ENCODE peak calls at places on chromosomes 11 and 22, in five cellular contexts. V, R, P, T and I are unnamed samples.

GRCh38 chr11:110432713-110433392 is 3.1 kb downstream of the FDX1 start:
- DNase-seq in R (no peak), P (no peak), V (no peak), T (no peak), I (no peak)

GRCh38 chr11:119372260-119373058 is 9.0 kb downstream of the USP2 start:
- DNase-seq in V (no peak), R (no peak), P (no peak), T (no peak), I (no peak)

GRCh38 chr22:25148149-25148691 is 51.4 kb upstream of the CRYBB3 start:
- DNase-seq in V (peak; percentile 34), R (peak; percentile 80), T (no peak), P (peak; percentile 86), I (no peak)

GRCh38 chr22:41340357-41340756 is 39.0 kb downstream of the ZC3H7B start:
- DNase-seq in R (peak; percentile 54), V (no peak), P (no peak), T (no peak), I (no peak)

GRCh38 chr11:61574611-61575010 is 6.3 kb downstream of the SYT7 start:
- DNase-seq in T (no peak), R (no peak), V (no peak), P (no peak), I (no peak)

GRCh38 chr11:116931206-116931953 is 94.0 kb upstream of the APOA1 start:
- DNase-seq in P (no peak), T (peak; percentile 46), R (no peak), V (peak; percentile 39), I (peak; percentile 76)

GRCh38 chr11:7904910-7905309 is 26.2 kb downstream of the OR10A6 start:
- DNase-seq in V (peak; percentile 68), R (no peak), P (no peak), T (peak; percentile 75), I (no peak)

GRCh38 chr22:16658068-16658467 is 65.5 kb upstream of the CCT8L2 start:
- DNase-seq in P (no peak), V (no peak), T (no peak), R (no peak), I (no peak)

GRCh38 chr11:105937331-105937730 is 84.7 kb downstream of the MSANTD4 start:
- DNase-seq in T (peak; percentile 14), V (no peak), R (no peak), P (no peak), I (no peak)

GRCh38 chr11:111734383-111735261 is 31.6 kb downstream of the PPP2R1B start:
- DNase-seq in T (peak; percentile 55), P (no peak), R (no peak), V (no peak), I (no peak)

GRCh38 chr22:46586531-46587011 is 33.6 kb upstream of the GRAMD4 start:
- DNase-seq in R (no peak), P (peak; percentile 72), T (no peak), V (no peak), I (no peak)

GRCh38 chr11:1445741-1446445 is 40.7 kb downstream of the MOB2 start:
- DNase-seq in V (no peak), P (peak; percentile 32), R (no peak), T (peak; percentile 31), I (no peak)

GRCh38 chr11:73334244-73335203 is 26.4 kb downstream of the ARHGEF17 start:
- DNase-seq in P (peak; percentile 63), R (peak; percentile 97), V (no peak), T (peak; percentile 86), I (no peak)

GRCh38 chr11:111775024-111775710 is 9.0 kb upstream of the PPP2R1B start:
- DNase-seq in R (no peak), P (no peak), T (peak; percentile 21), V (no peak), I (no peak)

GRCh38 chr11:93623179-93623578 is 38.3 kb upstream of the CEP295 start:
- DNase-seq in V (peak; percentile 62), P (no peak), T (no peak), R (no peak), I (no peak)

GRCh38 chr11:31795706-31796522 is 15.2 kb downstream of the PAX6 start:
- DNase-seq in R (no peak), V (peak; percentile 55), P (no peak), T (no peak), I (no peak)

GRCh38 chr11:9717040-9717357 is 53.1 kb downstream of the SWAP70 start:
- DNase-seq in T (no peak), V (no peak), R (no peak), P (no peak), I (no peak)

GRCh38 chr22:44181912-44182590 is 1.3 kb downstream of the PARVG start:
- DNase-seq in V (no peak), T (no peak), P (no peak), R (no peak), I (no peak)

GRCh38 chr11:111700186-111700585 is 66.0 kb downstream of the PPP2R1B start:
- DNase-seq in T (no peak), V (no peak), P (no peak), R (no peak), I (no peak)

GRCh38 chr11:59158206-59159068 is 13.5 kb upstream of the DTX4 start:
- DNase-seq in R (no peak), V (peak; percentile 87), T (peak; percentile 79), P (peak; percentile 60), I (peak; percentile 70)

GRCh38 chr11:111645657-111646316 is 43.5 kb downstream of the SIK2 start:
- DNase-seq in T (no peak), V (no peak), P (no peak), R (no peak), I (no peak)

GRCh38 chr11:78424334-78425270 is 7.0 kb upstream of the GAB2 start:
- DNase-seq in R (no peak), V (peak; percentile 21), T (peak; percentile 28), P (no peak), I (no peak)

GRCh38 chr11:58561394-58562102 is 14.1 kb downstream of the LPXN start:
- DNase-seq in T (peak; percentile 51), R (no peak), P (no peak), V (no peak), I (no peak)

GRCh38 chr11:12287374-12288211 is 89.8 kb upstream of the PARVA start:
- DNase-seq in R (peak; percentile 93), V (peak; percentile 80), T (peak; percentile 99), P (peak; percentile 23), I (no peak)

GRCh38 chr11:126175261-126175885 is 36.1 kb downstream of the RPUSD4 start:
- DNase-seq in R (no peak), T (peak; percentile 42), P (no peak), V (no peak), I (no peak)

GRCh38 chr22:30695351-30695762 is 683 bp downstream of the OSBP2 start:
- DNase-seq in T (no peak), P (no peak), R (no peak), V (no peak), I (no peak)
- H3K4me3 ChIP-seq in T (peak overlapping the region; percentile 64), P (peak overlapping the region; percentile 57), R (peak overlapping the region; percentile 60), V (peak overlapping the region; percentile 86), I (peak overlapping the region; percentile 37)

GRCh38 chr22:26565889-26566288 is 24.0 kb downstream of the TPST2 start:
- DNase-seq in V (no peak), T (no peak), P (no peak), R (no peak), I (no peak)
- H3K4me1 ChIP-seq in V (peaks cover 67% of the 10 kb centered on the region), T (no peaks in the 10 kb centered on the region), P (no peaks in the 10 kb centered on the region), R (no peaks in the 10 kb centered on the region), I (no peaks in the 10 kb centered on the region)

GRCh38 chr11:65887723-65888162 is 528 bp downstream of the FIBP start:
- DNase-seq in V (no peak), R (no peak), T (peak; percentile 92), P (no peak), I (no peak)

GRCh38 chr11:65887026-65887722 is 1.1 kb downstream of the FIBP start:
- DNase-seq in T (peak; percentile 29), V (no peak), R (no peak), P (no peak), I (no peak)

GRCh38 chr11:65884716-65885092 is 3.6 kb downstream of the FIBP start:
- DNase-seq in V (peak; percentile 83), T (peak; percentile 75), P (peak; percentile 76), R (peak; percentile 88), I (peak; percentile 82)

GRCh38 chr11:65885231-65885630 is 3.0 kb downstream of the FIBP start:
- DNase-seq in T (no peak), P (no peak), V (no peak), R (no peak), I (no peak)

DNA sequence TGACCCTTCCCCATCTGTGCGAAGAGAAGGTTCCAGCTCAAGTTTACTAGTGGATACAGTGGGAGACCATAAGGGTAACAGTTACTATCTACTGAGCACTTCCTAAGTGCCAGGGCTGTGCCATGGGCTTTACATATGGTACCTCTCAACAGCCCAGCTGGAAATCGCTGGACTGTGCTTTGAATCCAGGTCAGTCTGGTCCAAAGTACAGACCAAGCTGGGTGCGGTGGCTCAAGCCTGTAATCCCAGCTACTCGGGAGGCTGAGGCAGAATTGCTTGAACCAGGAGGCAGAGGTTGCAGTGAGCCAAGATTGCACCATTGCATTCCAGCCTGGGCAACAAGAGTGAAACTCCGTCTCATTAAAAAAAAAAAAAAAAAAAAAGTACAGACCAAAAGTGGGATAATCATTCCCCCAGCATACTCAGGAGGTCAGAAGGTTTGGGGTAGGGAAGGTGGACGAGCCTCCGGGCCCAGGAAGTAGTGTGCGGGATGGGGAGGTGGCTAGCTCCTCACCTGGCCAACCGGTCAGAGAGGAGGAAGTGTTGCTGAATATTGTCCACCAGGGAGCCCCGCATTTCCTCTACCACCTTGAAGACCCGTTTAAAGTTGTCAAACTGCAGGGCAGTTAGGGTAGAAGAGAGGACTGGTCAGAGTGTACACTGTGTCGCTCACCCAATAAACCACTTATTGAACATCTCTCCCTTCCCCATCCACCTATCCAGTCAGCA is 2.3 kb downstream of the FIBP start:
- DNase-seq in P (no peak), T (no peak), R (no peak), V (no peak), I (no peak)
- H3K4me3 ChIP-seq in P (no peak overlapping the region), T (no peak overlapping the region), R (no peak overlapping the region), V (no peak overlapping the region), I (no peak overlapping the region)

GRCh38 chr11:86623736-86624135 is 48.7 kb downstream of the ME3 start:
- DNase-seq in V (no peak), R (no peak), T (no peak), P (no peak), I (no peak)

GRCh38 chr11:86624366-86624765 is 48.0 kb downstream of the ME3 start:
- DNase-seq in V (no peak), P (no peak), R (no peak), T (peak; percentile 32), I (no peak)

GRCh38 chr11:86623041-86623621 is 49.3 kb downstream of the ME3 start:
- DNase-seq in V (no peak), P (no peak), T (peak; percentile 52), R (no peak), I (no peak)

GRCh38 chr11:86621854-86622253 is 50.6 kb downstream of the ME3 start:
- DNase-seq in V (no peak), T (no peak), P (no peak), R (no peak), I (no peak)

GRCh38 chr11:86620796-86621575 is 51.4 kb downstream of the ME3 start:
- DNase-seq in T (peak; percentile 57), P (no peak), R (no peak), V (no peak), I (no peak)
- H3K4me1 ChIP-seq in T (peaks cover 51% of the 10 kb centered on the region), P (no peaks in the 10 kb centered on the region), R (no peaks in the 10 kb centered on the region), V (no peaks in the 10 kb centered on the region), I (no peaks in the 10 kb centered on the region)